ENCODE peak calls at places on chromosomes 12 and 14, in eight cellular contexts. B is effector memory CD4-positive, alpha-beta T cell; O is stomach; R is tibial nerve; Z is neural progenitor cell; K is GM23248; G is cardiac muscle cell; T is SK-N-SH. W is an unnamed sample.

GRCh38 chr12:69894800-69895199 is 69.8 kb downstream of the MYRFL start:
- DNase-seq in B (no peak), O (no peak), R (no peak), Z (no peak), K (no peak), G (no peak), T (no peak), W (no peak)

GRCh38 chr12:62730649-62731377 is 204.1 kb downstream of the PPM1H start:
- DNase-seq in B (no peak), O (no peak), R (no peak), Z (no peak), K (peak; percentile 89), G (peak; percentile 69), T (no peak), W (no peak)

GRCh38 chr12:64085996-64086395 is 136.1 kb downstream of the KICS2 start:
- DNase-seq in B (no peak), O (no peak), R (no peak), Z (no peak), K (peak; percentile 67), G (no peak), T (no peak), W (no peak)

GRCh38 chr12:104748790-104749189 is 209.3 kb downstream of the SLC41A2 start:
- DNase-seq in B (no peak), O (no peak), R (no peak), Z (no peak), K (peak; percentile 14), G (peak; percentile 44), T (no peak), W (no peak)

GRCh38 chr12:54082402-54082892 is 28.8 kb downstream of the HOXC4 start:
- DNase-seq in B (no peak), O (peak; percentile 74), R (no peak), Z (peak; percentile 55), K (peak; percentile 13), G (peak; percentile 14), T (peak; percentile 65), W (no peak)

GRCh38 chr12:62934799-62935674 is at the start of gene PPM1H:
- DNase-seq in B (no peak), O (peak; percentile 90), R (no peak), Z (peak; percentile 93), K (peak; percentile 56), G (peak; percentile 42), T (peak; percentile 83), W (peak; percentile 79)

GRCh38 chr12:59736786-59737185 is 141.0 kb downstream of the SLC16A7 start:
- DNase-seq in B (no peak), O (no peak), R (no peak), Z (no peak), K (peak; percentile 90), G (peak; percentile 68), T (no peak), W (no peak)

GRCh38 chr14:22699801-22700564 is 55.8 kb upstream of the OR6J1 start:
- DNase-seq in B (no peak), O (no peak), R (no peak), Z (peak; percentile 10), K (no peak), G (peak; percentile 48), T (no peak), W (no peak)

GRCh38 chr12:3680919-3681594 is 71.9 kb downstream of the CRACR2A start:
- DNase-seq in B (no peak), O (peak; percentile 64), R (no peak), Z (peak; percentile 53), K (no peak), G (peak; percentile 69), T (peak; percentile 51), W (peak; percentile 81)

DNA sequence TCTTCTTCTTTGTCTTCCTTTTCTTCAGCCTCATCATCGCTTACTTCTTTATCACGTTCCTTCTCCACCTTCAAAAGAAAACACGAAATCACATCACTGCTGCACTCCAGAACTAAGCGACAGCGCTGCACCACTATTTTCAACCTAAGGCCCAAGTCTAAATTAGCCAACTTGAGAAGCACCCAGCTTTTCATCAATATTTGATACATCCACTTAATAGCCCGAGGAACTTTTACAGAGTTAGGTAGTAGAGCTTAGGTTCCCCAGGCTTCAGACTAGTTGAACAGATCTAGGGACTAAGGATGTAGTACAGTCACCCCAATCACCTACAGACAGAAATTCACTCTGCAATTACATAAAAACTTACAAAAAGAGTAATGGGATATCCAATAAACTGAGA is 1.9 kb downstream of the HSP90AA1 start:
- DNase-seq in B (no peak), O (no peak), R (no peak), Z (no peak), K (no peak), G (no peak), T (no peak), W (no peak)
- H3K4me1 ChIP-seq in B (peaks cover 26% of the 10 kb centered on the region), O (peaks cover 54% of the 10 kb centered on the region), R (peaks cover 34% of the 10 kb centered on the region), Z (peaks cover 45% of the 10 kb centered on the region), K (peaks cover 34% of the 10 kb centered on the region), G (peaks cover 25% of the 10 kb centered on the region), T (peaks cover 32% of the 10 kb centered on the region), W (peaks cover 43% of the 10 kb centered on the region)

GRCh38 chr12:47779943-47780504 is 7.0 kb downstream of the SLC48A1 start:
- DNase-seq in B (no peak), O (no peak), R (no peak), Z (no peak), K (peak; percentile 35), G (no peak), T (no peak), W (no peak)

GRCh38 chr12:47779301-47779942 is 6.4 kb downstream of the SLC48A1 start:
- DNase-seq in B (peak; percentile 82), O (peak; percentile 92), R (peak; percentile 90), Z (peak; percentile 90), K (peak; percentile 84), G (peak; percentile 90), T (peak; percentile 88), W (peak; percentile 91)

GRCh38 chr12:47782372-47782770 is 9.3 kb downstream of the SLC48A1 start:
- DNase-seq in B (no peak), O (no peak), R (no peak), Z (no peak), K (no peak), G (no peak), T (no peak), W (no peak)

GRCh38 chr12:47783024-47783755 is 10.2 kb downstream of the SLC48A1 start:
- DNase-seq in B (no peak), O (no peak), R (no peak), Z (no peak), K (no peak), G (no peak), T (no peak), W (no peak)

GRCh38 chr12:47781479-47782371 is 8.7 kb downstream of the SLC48A1 start:
- DNase-seq in B (no peak), O (no peak), R (no peak), Z (no peak), K (no peak), G (no peak), T (no peak), W (no peak)
- H3K27ac ChIP-seq in B (no peak overlapping the region), O (peak overlapping the region; percentile 0), R (peak overlapping the region; percentile 77), Z (no peak overlapping the region), K (no peak overlapping the region), G (peak overlapping the region; percentile 64), T (peak overlapping the region; percentile 22), W (no peak overlapping the region)

GRCh38 chr12:11499802-11500201 is 104.4 kb upstream of the PRB2 start:
- DNase-seq in B (no peak), O (no peak), R (no peak), Z (no peak), K (no peak), G (no peak), T (no peak), W (no peak)

GRCh38 chr12:11496157-11496851 is 100.9 kb upstream of the PRB2 start:
- DNase-seq in B (no peak), O (no peak), R (no peak), Z (no peak), K (no peak), G (no peak), T (no peak), W (no peak)

GRCh38 chr12:11500222-11500860 is 105.0 kb upstream of the PRB2 start:
- DNase-seq in B (peak; percentile 42), O (peak; percentile 86), R (peak; percentile 55), Z (peak; percentile 97), K (peak; percentile 78), G (peak; percentile 85), T (peak; percentile 74), W (peak; percentile 83)

GRCh38 chr12:11497995-11498394 is 102.6 kb upstream of the PRB2 start:
- DNase-seq in B (no peak), O (no peak), R (no peak), Z (no peak), K (no peak), G (no peak), T (no peak), W (no peak)

GRCh38 chr12:11497438-11497837 is 102.1 kb upstream of the PRB2 start:
- DNase-seq in B (no peak), O (no peak), R (no peak), Z (no peak), K (no peak), G (no peak), T (no peak), W (no peak)
- H3K27me3 ChIP-seq in B (peaks cover 5% of the 10 kb centered on the region), O (peaks cover 9% of the 10 kb centered on the region), R (peaks cover 4% of the 10 kb centered on the region), Z (peaks cover 45% of the 10 kb centered on the region), K (peaks cover 10% of the 10 kb centered on the region), G (peaks cover 44% of the 10 kb centered on the region), T (no peaks in the 10 kb centered on the region), W (no peaks in the 10 kb centered on the region)

GRCh38 chr12:31118831-31119530 is 45.3 kb downstream of the DDX11 start:
- DNase-seq in B (no peak), O (peak; percentile 45), R (no peak), Z (peak; percentile 87), K (no peak), G (peak; percentile 25), T (peak; percentile 72), W (no peak)

GRCh38 chr12:31118347-31118830 is 44.7 kb downstream of the DDX11 start:
- DNase-seq in B (no peak), O (no peak), R (no peak), Z (peak; percentile 68), K (no peak), G (no peak), T (peak; percentile 72), W (no peak)

GRCh38 chr12:31120392-31121008 is 46.8 kb downstream of the DDX11 start:
- DNase-seq in B (no peak), O (no peak), R (no peak), Z (peak; percentile 31), K (no peak), G (no peak), T (no peak), W (no peak)

GRCh38 chr12:31119531-31120211 is 46.0 kb downstream of the DDX11 start:
- DNase-seq in B (no peak), O (no peak), R (no peak), Z (peak; percentile 8), K (no peak), G (no peak), T (peak; percentile 50), W (no peak)

DNA sequence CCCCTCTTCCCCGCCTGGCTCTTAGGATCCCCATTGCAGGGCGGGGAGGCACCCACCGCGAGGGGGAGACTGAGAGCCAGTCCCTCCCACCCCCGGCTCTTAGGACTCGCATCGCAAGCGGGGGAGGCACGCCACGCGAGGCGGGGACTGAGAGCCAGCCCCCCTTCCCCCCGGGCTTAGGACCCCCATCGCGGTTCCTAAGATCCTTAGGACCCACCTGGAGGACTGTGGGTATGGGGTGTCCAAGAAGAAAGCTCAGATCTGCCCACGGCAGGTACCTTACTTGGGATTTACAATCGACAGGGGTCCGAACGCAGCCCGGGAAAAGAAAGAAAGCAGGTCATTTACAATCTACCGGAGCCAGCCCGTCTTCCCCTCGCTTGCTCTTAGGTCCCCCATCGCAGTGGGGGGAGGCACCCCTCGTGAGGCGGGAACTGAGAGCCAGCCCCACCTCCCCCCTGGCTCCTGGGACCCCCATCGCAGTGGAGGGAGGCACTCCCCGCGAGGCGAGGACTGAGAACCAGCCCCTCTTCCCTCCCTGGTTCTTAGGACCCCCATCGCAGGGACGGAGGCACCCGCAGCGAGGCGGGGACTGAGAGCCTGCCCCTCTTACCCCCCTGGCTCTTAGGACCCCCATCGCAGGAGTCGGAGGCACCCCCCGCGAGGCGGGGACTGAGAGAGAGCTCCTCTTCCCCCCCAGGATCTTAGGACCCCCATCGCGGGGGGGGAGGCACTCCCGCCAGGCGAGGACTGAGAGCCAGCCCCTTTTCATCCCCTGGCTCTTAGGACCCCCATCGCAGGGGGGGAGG is 43.7 kb downstream of the DDX11 start:
- DNase-seq in B (no peak), O (peak; percentile 41), R (no peak), Z (peak; percentile 86), K (peak; percentile 30), G (peak; percentile 40), T (peak; percentile 80), W (no peak)
- H3K4me1 ChIP-seq in B (peaks cover 24% of the 10 kb centered on the region), O (peaks cover 29% of the 10 kb centered on the region), R (peaks cover 8% of the 10 kb centered on the region), Z (no peaks in the 10 kb centered on the region), K (no peaks in the 10 kb centered on the region), G (no peaks in the 10 kb centered on the region), T (no peaks in the 10 kb centered on the region), W (no peaks in the 10 kb centered on the region)